ENCODE peak calls at places on chromosome 17, in four cellular contexts. R, N, B and C are unnamed samples.

GRCh38 chr17:2797632-2798031 is 1.4 kb downstream of the RAP1GAP2 start:
- DNase-seq in B (no peak), R (no peak), N (peak), C (no peak)

GRCh38 chr17:67879662-67880061 is 54.4 kb downstream of the BPTF start:
- DNase-seq in B (no peak), N (no peak), R (no peak), C (no peak)

GRCh38 chr17:41972571-41973411 is 6.2 kb downstream of the CNP start:
- DNase-seq in N (no peak), B (no peak), R (no peak), C (no peak)

GRCh38 chr17:82493517-82493840 is 26.1 kb upstream of the FOXK2 start:
- DNase-seq in N (no peak), R (no peak), B (no peak), C (no peak)

GRCh38 chr17:3712811-3713463 is 10.8 kb upstream of the HASPIN start:
- DNase-seq in B (no peak), R (no peak), N (no peak), C (no peak)

GRCh38 chr17:82414548-82415281 is 3.4 kb upstream of the HEXD start:
- DNase-seq in N (peak), B (no peak), R (peak), C (peak)

GRCh38 chr17:35089846-35090193 is 26.3 kb upstream of the RFFL start:
- DNase-seq in R (peak), B (no peak), N (no peak), C (peak)

GRCh38 chr17:70290770-70291169 is 121.4 kb downstream of the KCNJ2 start:
- DNase-seq in B (no peak), R (no peak), N (no peak), C (no peak)

GRCh38 chr17:39404542-39405378 is 3.3 kb upstream of the FBXL20 start:
- DNase-seq in N (no peak), B (peak), R (no peak), C (peak)

GRCh38 chr17:65243838-65244237 is 106.7 kb downstream of the RGS9 start:
- DNase-seq in R (peak), N (no peak), B (no peak), C (peak)

GRCh38 chr17:6358131-6358530 is 76.8 kb downstream of the AIPL1 start:
- DNase-seq in B (no peak), N (no peak), R (no peak), C (no peak)

GRCh38 chr17:29215717-29216116 is 30.9 kb upstream of the CRYBA1 start:
- DNase-seq in N (no peak), B (no peak), R (no peak), C (no peak)

GRCh38 chr17:49489348-49489747 is 5.7 kb upstream of the NGFR start:
- DNase-seq in R (no peak), B (no peak), N (no peak), C (no peak)

GRCh38 chr17:62628845-62629555 is 1.5 kb downstream of the MRC2 start:
- DNase-seq in R (peak), N (no peak), B (no peak), C (no peak)

GRCh38 chr17:65173284-65173793 is 36.2 kb downstream of the RGS9 start:
- DNase-seq in B (no peak), R (peak), N (peak), C (peak)

GRCh38 chr17:74816883-74817620 is 40.9 kb upstream of the NAT9 start:
- DNase-seq in R (no peak), B (no peak), N (no peak), C (no peak)

GRCh38 chr17:58161566-58161965 is 5.2 kb upstream of the OR4D2 start:
- DNase-seq in B (no peak), N (no peak), R (no peak), C (no peak)

GRCh38 chr17:35906559-35907265 is 23.9 kb downstream of the RDM1 start:
- DNase-seq in B (no peak), R (no peak), N (no peak), C (no peak)

GRCh38 chr17:58947411-58948208 is 159.1 kb downstream of the TRIM37 start:
- DNase-seq in R (no peak), B (no peak), N (no peak), C (no peak)

GRCh38 chr17:65074778-65075250 is 18.3 kb upstream of the GNA13 start:
- DNase-seq in N (peak), R (no peak), B (peak), C (no peak)

GRCh38 chr17:511001-511690 is 158.5 kb upstream of the RPH3AL start:
- DNase-seq in R (no peak), B (peak), N (no peak), C (no peak)

GRCh38 chr17:40550608-40551007 is 14.7 kb downstream of the CCR7 start:
- DNase-seq in N (peak), R (no peak), B (no peak), C (no peak)

GRCh38 chr17:80269405-80269807 is 8.8 kb downstream of the RNF213 start:
- DNase-seq in N (no peak), R (no peak), B (no peak), C (no peak)

GRCh38 chr17:80365983-80366382 is 49.0 kb upstream of the ENDOV start:
- DNase-seq in B (no peak), N (no peak), R (no peak), C (no peak)

DNA sequence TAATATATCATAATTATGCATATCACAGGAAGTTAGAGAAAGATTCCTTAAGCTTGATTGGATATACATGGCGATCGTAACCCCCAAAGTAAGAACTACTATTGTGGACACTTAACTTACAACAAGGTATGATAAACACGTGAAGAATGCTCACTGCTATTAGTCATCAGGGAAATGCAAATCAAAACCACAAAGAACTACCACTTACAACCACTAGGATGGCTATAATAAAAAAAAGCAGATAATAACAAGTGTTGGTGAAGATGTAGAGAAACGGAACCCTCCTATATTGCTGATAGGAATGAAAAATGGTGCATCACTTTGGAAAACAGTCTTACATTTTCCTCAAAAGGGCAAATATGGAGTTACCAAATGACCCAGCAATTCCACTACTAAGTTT is 265.9 kb downstream of the SLC39A11 start:
- DNase-seq in R (no peak), N (no peak), B (no peak), C (peak)
- TF ChIP-seq CTCF in R (peak), N (no peak), B (peak), C (no peak)

DNA sequence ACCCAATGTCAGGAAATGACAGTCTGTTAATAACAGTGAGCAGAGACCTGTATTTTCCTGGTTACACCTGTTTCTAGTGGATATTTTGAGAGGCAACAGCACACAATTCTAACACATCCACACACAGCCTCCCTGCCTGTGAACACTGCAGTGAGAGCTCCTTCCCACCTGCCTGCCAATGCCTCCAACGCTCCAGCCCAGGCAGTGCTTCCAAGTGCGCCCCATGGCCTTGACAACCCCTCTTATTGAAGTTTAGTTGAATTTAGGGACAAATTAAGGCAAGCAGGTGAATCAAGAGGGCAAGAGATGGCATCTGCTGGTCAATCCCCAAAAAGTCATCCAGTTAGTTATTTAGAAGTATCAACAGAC is 4.7 kb upstream of the MXRA7 start:
- DNase-seq in N (no peak), R (no peak), B (no peak), C (no peak)
- H3K27ac ChIP-seq in N (peak), R (no peak), B (peak), C (peak)

GRCh38 chr17:56815711-56816110 is 18.0 kb downstream of the C17orf67 start:
- DNase-seq in R (no peak), B (peak), N (no peak), C (no peak)

GRCh38 chr17:56820207-56820606 is 13.5 kb downstream of the C17orf67 start:
- DNase-seq in N (no peak), R (no peak), B (no peak), C (no peak)

GRCh38 chr17:56819431-56820145 is 14.1 kb downstream of the C17orf67 start:
- DNase-seq in R (peak), B (peak), N (peak), C (peak)

GRCh38 chr17:56819030-56819429 is 14.7 kb downstream of the C17orf67 start:
- DNase-seq in N (no peak), B (no peak), R (no peak), C (no peak)

DNA sequence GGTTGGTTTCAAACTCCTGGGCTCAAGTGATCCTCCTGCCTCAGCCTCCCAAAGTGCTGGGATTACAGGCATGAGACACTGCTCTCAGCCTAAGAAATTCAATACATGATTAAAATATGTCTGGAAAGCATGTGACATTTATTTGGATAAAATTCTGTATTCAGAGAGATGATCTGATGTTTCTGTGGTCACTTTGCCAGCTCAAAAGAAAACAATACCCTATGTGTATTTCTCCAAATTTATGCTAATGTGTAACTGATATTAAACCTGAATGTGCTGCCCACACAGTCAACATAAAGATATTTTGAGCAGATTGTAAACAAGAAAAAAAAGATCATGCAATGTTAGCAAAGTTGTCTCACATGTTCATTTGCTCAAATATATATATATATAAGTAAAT is 16.7 kb downstream of the C17orf67 start:
- DNase-seq in B (no peak), N (no peak), R (no peak), C (no peak)
- TF ChIP-seq CTCF in B (no peak), N (no peak), R (no peak), C (no peak)

DNA sequence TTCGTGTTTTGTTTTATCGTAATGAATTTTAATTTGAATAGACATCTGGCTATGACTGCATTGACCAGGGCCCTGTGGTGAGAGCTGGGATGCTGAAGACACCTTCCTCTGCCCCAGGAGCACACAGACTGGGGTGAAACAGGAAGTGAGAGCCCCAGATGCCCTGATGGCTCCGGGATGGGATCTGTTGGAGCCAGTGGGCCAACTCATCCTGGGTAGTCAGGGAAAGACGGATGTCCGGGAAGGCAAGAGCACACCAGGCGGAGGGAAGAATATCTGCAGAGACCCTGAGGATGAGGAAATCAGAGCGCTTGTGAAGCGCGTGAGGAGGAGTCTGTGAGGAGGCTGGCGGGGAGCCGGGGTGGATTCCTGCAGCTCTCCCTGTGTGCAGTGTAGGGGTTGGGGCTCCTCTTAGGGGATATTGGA is 71.5 kb upstream of the LGALS9 start:
- DNase-seq in B (peak), R (no peak), N (peak), C (no peak)
- H3K27ac ChIP-seq in B (peak), R (no peak), N (peak), C (peak)

GRCh38 chr17:77899494-77899893 is 59.0 kb upstream of the TNRC6C start:
- DNase-seq in N (no peak), R (no peak), B (no peak), C (no peak)
- TF ChIP-seq CTCF in N (no peak), R (no peak), B (no peak), C (no peak)

GRCh38 chr17:10130733-10131132 is 67.7 kb downstream of the GAS7 start:
- DNase-seq in R (no peak), B (no peak), N (no peak), C (no peak)

GRCh38 chr17:10125761-10126553 is 72.4 kb downstream of the GAS7 start:
- DNase-seq in B (no peak), R (no peak), N (no peak), C (no peak)

GRCh38 chr17:10130263-10130662 is 68.1 kb downstream of the GAS7 start:
- DNase-seq in N (no peak), B (peak), R (no peak), C (no peak)

GRCh38 chr17:10126554-10127493 is 71.6 kb downstream of the GAS7 start:
- DNase-seq in R (no peak), N (no peak), B (no peak), C (no peak)

GRCh38 chr17:10127819-10128375 is 70.5 kb downstream of the GAS7 start:
- DNase-seq in N (peak), R (no peak), B (peak), C (no peak)
- H3K27ac ChIP-seq in N (peak), R (no peak), B (peak), C (no peak)

GRCh38 chr17:79164408-79164807 is 89.8 kb downstream of the ENGASE start:
- DNase-seq in B (no peak), R (no peak), N (no peak), C (no peak)
- TF ChIP-seq CTCF in B (no peak), R (no peak), N (no peak), C (no peak)